ENCODE peak calls at places on chromosomes 7 and 10, in seven cellular contexts. Y is neural progenitor cell, R is HCEC 1CT, O is NCI-H2171, M is T-helper 9 cell, Z is GM04503, X is GM04504. B is an unnamed sample.
A peak's percentile ranks its signal among the peaks of the same experiment; 100 is the strongest.

GRCh38 chr7:44282601-44283171 is 42.7 kb downstream of the CAMK2B start:
- DNase-seq in Y (no peak), R (no peak), O (no peak), M (no peak), Z (no peak), X (no peak), B (no peak)

GRCh38 chr10:97843296-97843671 is 6.4 kb upstream of the GOLGA7B start:
- DNase-seq in Y (no peak), R (peak; percentile 42), O (no peak), M (no peak), Z (no peak), X (no peak), B (no peak)

GRCh38 chr7:99928994-99929729 is at the start of gene GJC3:
- DNase-seq in Y (peak; percentile 71), R (peak; percentile 61), O (no peak), M (peak; percentile 17), Z (peak; percentile 14), X (peak; percentile 42), B (no peak)

GRCh38 chr10:73591578-73591902 is 398 bp upstream of the USP54 start:
- DNase-seq in Y (peak; percentile 66), R (no peak), O (no peak), M (no peak), Z (no peak), X (no peak), B (no peak)

GRCh38 chr10:30079423-30079822 is 20.0 kb upstream of the JCAD start:
- DNase-seq in Y (no peak), R (no peak), O (no peak), M (no peak), Z (no peak), X (no peak), B (no peak)

GRCh38 chr10:13634207-13634606 is 47.4 kb downstream of the PRPF18 start:
- DNase-seq in Y (no peak), R (no peak), O (no peak), M (no peak), Z (peak; percentile 45), X (peak; percentile 65), B (peak; percentile 60)

GRCh38 chr7:128869138-128869943 is 6.7 kb downstream of the ATP6V1F start:
- DNase-seq in Y (peak; percentile 88), R (peak; percentile 24), O (peak; percentile 47), M (peak; percentile 23), Z (no peak), X (no peak), B (no peak)

GRCh38 chr10:92756233-92757065 is 66.7 kb downstream of the HHEX start:
- DNase-seq in Y (no peak), R (peak; percentile 5), O (no peak), M (no peak), Z (no peak), X (no peak), B (no peak)

GRCh38 chr7:22784346-22784745 is 38.3 kb downstream of the TOMM7 start:
- DNase-seq in Y (no peak), R (no peak), O (no peak), M (no peak), Z (no peak), X (no peak), B (no peak)

GRCh38 chr10:1368772-1369171 is 312.6 kb downstream of the WDR37 start:
- DNase-seq in Y (peak; percentile 83), R (no peak), O (no peak), M (peak; percentile 4), Z (no peak), X (no peak), B (no peak)

GRCh38 chr10:97818572-97818971 is 31.1 kb upstream of the GOLGA7B start:
- DNase-seq in Y (no peak), R (no peak), O (no peak), M (no peak), Z (no peak), X (no peak), B (no peak)

GRCh38 chr7:50748472-50748871 is 34.2 kb downstream of the GRB10 start:
- DNase-seq in Y (no peak), R (no peak), O (no peak), M (no peak), Z (no peak), X (no peak), B (no peak)

GRCh38 chr7:118185163-118185860 is 1.3 kb downstream of the LSM8 start:
- DNase-seq in Y (no peak), R (no peak), O (no peak), M (no peak), Z (peak; percentile 50), X (no peak), B (no peak)

GRCh38 chr10:52818019-52818418 is 45.4 kb upstream of the MBL2 start:
- DNase-seq in Y (peak; percentile 62), R (peak; percentile 36), O (no peak), M (no peak), Z (peak; percentile 5), X (peak; percentile 24), B (peak; percentile 11)

GRCh38 chr7:25926891-25927625 is 224.9 kb upstream of the NFE2L3 start:
- DNase-seq in Y (no peak), R (no peak), O (no peak), M (no peak), Z (no peak), X (no peak), B (no peak)

GRCh38 chr10:78231930-78232329 is 198.3 kb downstream of the RPS24 start:
- DNase-seq in Y (no peak), R (peak; percentile 45), O (no peak), M (no peak), Z (no peak), X (no peak), B (no peak)

GRCh38 chr10:5089869-5090268 is 4.3 kb upstream of the AKR1C3 start:
- DNase-seq in Y (peak; percentile 57), R (peak; percentile 53), O (no peak), M (no peak), Z (no peak), X (no peak), B (no peak)

GRCh38 chr7:27774717-27775328 is 34.9 kb downstream of the TAX1BP1 start:
- DNase-seq in Y (peak; percentile 39), R (peak; percentile 54), O (no peak), M (no peak), Z (no peak), X (no peak), B (peak; percentile 7)

GRCh38 chr10:60425392-60426110 is 35.9 kb upstream of the ANK3 start:
- DNase-seq in Y (no peak), R (peak; percentile 61), O (no peak), M (no peak), Z (no peak), X (peak; percentile 22), B (peak; percentile 77)

GRCh38 chr10:72276013-72276387 is 2.3 kb downstream of the DDIT4 start:
- DNase-seq in Y (no peak), R (no peak), O (peak; percentile 63), M (no peak), Z (no peak), X (no peak), B (no peak)

GRCh38 chr10:14562197-14562596 is 212.5 kb downstream of the FAM107B start:
- DNase-seq in Y (no peak), R (no peak), O (no peak), M (no peak), Z (no peak), X (no peak), B (no peak)